ENCODE peak calls at places on chromosome 14, in five cellular contexts. E, X, I, G and Q are unnamed samples.
A peak's percentile ranks its signal among the peaks of the same experiment; 100 is the strongest.

GRCh38 chr14:76867536-76868452 is 41.6 kb downstream of the LRRC74A start:
- DNase-seq in G (no peak), E (peak; percentile 29), I (peak; percentile 76), X (no peak), Q (no peak)

GRCh38 chr14:30585204-30585603 is 26.2 kb downstream of the G2E3 start:
- DNase-seq in E (no peak), G (no peak), I (no peak), X (no peak), Q (no peak)

GRCh38 chr14:65639216-65639615 is 226.7 kb downstream of the FUT8 start:
- DNase-seq in E (no peak), X (no peak), I (no peak), G (no peak), Q (no peak)

GRCh38 chr14:100775831-100776591 is 49.3 kb downstream of the DLK1 start:
- DNase-seq in I (no peak), E (no peak), X (peak; percentile 58), G (no peak), Q (no peak)

GRCh38 chr14:92108345-92109254 is 2.2 kb upstream of the ATXN3 start:
- DNase-seq in E (no peak), G (peak; percentile 71), I (no peak), X (no peak), Q (no peak)

GRCh38 chr14:68978550-68978911 is 571 bp downstream of the ACTN1 start:
- DNase-seq in X (peak; percentile 62), E (no peak), G (no peak), I (peak; percentile 90), Q (no peak)

GRCh38 chr14:97215263-97215969 is 418.2 kb downstream of the VRK1 start:
- DNase-seq in G (no peak), X (no peak), I (no peak), E (no peak), Q (no peak)

GRCh38 chr14:58299665-58300202 is 1.4 kb downstream of the ARID4A start:
- DNase-seq in I (no peak), E (no peak), X (no peak), G (peak; percentile 33), Q (peak; percentile 53)

GRCh38 chr14:32366256-32366655 is 37.2 kb downstream of the AKAP6 start:
- DNase-seq in X (peak; percentile 31), E (no peak), G (no peak), I (peak; percentile 47), Q (no peak)

GRCh38 chr14:65872536-65872935 is 460.0 kb downstream of the FUT8 start:
- DNase-seq in G (no peak), E (no peak), I (no peak), X (no peak), Q (no peak)

GRCh38 chr14:53953828-53954550 is 2.6 kb downstream of the BMP4 start:
- DNase-seq in I (peak; percentile 82), E (no peak), X (peak; percentile 54), G (no peak), Q (peak; percentile 56)

GRCh38 chr14:60922050-60922449 is 58.8 kb downstream of the TRMT5 start:
- DNase-seq in E (no peak), X (peak; percentile 55), G (no peak), I (no peak), Q (no peak)
- H3K27ac ChIP-seq in E (no peak overlapping the region), X (no peak overlapping the region), G (no peak overlapping the region), I (no peak overlapping the region), Q (no peak overlapping the region)

GRCh38 chr14:106642090-106642489 is 1115.7 kb downstream of the TMEM121 start:
- DNase-seq in I (no peak), E (no peak), G (no peak), X (no peak), Q (no peak)
- H3K9me3 ChIP-seq in I (no peaks in the 10 kb centered on the region), E (no peaks in the 10 kb centered on the region), G (no peaks in the 10 kb centered on the region), X (no peaks in the 10 kb centered on the region), Q (no peaks in the 10 kb centered on the region)

GRCh38 chr14:24398943-24399801 is at the start of gene NYNRIN:
- DNase-seq in X (no peak), E (peak; percentile 6), I (peak; percentile 88), G (no peak), Q (peak; percentile 18)
- H3K27ac ChIP-seq in X (no peak within 1 kb of the TSS), E (no peak within 1 kb of the TSS), I (peak within 1 kb of the TSS; percentile 68), G (no peak within 1 kb of the TSS), Q (peak within 1 kb of the TSS; percentile 53)

DNA sequence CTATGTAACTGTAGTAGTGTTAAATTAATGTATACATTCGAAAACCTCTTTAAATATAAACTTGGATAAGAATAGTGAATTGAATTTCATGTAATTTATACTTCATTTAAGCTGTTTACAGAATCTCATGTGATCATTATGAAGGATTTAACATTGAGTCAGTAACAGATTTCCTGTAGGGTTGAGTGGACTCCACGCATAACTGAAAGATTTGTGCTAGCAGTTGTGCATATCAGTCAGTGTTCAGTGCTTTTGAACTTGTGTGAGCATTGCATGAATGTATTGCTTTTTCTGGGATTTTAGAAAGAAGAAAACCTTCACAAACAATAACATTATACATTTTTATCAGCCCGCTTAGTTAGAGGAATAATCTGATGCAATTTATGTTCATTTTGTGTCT is 1435.3 kb downstream of the LRFN5 start:
- DNase-seq in G (no peak), X (no peak), I (no peak), E (no peak), Q (no peak)
- H3K9me3 ChIP-seq in G (no peaks in the 10 kb centered on the region), X (no peaks in the 10 kb centered on the region), I (no peaks in the 10 kb centered on the region), E (no peaks in the 10 kb centered on the region), Q (no peaks in the 10 kb centered on the region)

DNA sequence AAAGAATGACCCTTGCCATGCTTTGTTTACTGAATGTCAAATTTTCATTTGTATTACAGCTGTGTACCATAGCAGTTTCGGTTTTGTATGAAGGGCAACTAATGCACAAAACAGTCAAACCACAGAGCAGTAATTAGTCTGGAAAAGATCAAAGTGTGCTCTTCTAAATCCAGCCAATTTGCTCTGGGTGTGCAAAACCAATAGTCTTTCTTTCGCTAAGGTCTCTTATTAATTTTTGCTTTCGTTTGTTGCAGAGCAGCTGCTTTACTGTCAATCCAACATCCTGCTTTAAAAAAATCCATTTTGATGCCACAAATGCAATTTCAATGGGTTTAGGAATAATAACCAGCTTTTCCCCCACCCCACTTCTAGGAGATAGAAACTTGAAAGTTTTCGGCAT is 114.2 kb downstream of the BRMS1L start:
- DNase-seq in I (no peak), G (no peak), X (peak; percentile 6), E (no peak), Q (no peak)
- H3K27ac ChIP-seq in I (no peak overlapping the region), G (no peak overlapping the region), X (no peak overlapping the region), E (no peak overlapping the region), Q (no peak overlapping the region)

DNA sequence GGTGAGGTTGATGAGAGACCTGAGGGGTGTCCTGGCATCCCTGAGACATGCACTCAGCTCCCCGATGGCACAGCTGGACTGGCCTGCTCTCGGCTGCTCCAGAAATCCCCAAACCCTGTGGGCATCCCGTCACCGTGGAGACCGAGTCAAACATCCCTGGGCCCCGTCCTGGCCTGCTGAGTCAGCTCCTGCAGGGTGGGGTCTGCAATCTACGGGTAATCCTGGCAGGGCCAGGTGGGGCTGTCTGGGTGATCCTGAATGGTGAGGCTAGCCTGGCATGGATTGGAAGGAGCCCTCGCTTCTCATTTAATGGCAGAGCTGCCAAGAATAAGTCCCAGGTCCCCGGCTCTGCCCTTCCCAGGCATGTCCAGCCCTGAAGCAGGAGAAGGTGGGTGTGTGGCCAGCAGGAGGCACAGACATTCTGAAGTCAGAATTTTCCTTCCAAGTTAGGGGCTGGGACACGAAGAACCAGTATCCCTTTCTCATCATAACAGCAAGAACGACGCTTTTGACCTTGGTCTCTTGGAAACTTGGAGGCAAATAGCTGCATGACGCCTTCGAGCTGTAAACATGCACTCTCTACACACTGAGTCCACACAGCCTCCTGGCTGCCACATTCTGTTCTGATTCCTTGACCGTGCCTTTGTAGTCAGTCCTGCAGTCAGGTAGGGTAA is 17.7 kb upstream of the SERPINA4 start:
- DNase-seq in X (no peak), I (no peak), G (no peak), E (no peak), Q (no peak)
- H3K9me3 ChIP-seq in X (no peaks in the 10 kb centered on the region), I (peaks cover 3% of the 10 kb centered on the region), G (no peaks in the 10 kb centered on the region), E (no peaks in the 10 kb centered on the region), Q (no peaks in the 10 kb centered on the region)

DNA sequence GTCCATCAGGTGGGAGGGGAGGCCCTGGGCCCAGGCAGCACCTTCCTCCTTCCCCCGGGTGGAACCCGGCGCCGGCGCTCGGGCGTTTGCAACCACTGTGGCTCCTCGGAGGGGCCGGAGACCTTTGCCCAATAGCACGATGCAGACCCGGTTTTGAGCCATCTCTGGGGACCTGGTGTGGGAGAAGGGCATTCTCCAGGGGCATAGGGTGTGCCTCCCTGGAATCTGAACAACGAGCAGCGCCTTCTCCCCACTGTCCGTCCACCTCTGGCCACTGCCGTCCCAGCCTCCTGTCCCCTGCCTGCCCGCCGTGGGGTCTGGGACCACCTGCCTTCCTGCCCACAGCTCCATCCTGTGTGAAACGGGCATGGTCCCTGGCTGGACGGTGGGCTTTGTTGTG is 12.5 kb downstream of the ZFYVE21 start:
- DNase-seq in X (no peak), G (no peak), E (no peak), I (no peak), Q (no peak)
- H3K27ac ChIP-seq in X (no peak overlapping the region), G (no peak overlapping the region), E (no peak overlapping the region), I (no peak overlapping the region), Q (no peak overlapping the region)

DNA sequence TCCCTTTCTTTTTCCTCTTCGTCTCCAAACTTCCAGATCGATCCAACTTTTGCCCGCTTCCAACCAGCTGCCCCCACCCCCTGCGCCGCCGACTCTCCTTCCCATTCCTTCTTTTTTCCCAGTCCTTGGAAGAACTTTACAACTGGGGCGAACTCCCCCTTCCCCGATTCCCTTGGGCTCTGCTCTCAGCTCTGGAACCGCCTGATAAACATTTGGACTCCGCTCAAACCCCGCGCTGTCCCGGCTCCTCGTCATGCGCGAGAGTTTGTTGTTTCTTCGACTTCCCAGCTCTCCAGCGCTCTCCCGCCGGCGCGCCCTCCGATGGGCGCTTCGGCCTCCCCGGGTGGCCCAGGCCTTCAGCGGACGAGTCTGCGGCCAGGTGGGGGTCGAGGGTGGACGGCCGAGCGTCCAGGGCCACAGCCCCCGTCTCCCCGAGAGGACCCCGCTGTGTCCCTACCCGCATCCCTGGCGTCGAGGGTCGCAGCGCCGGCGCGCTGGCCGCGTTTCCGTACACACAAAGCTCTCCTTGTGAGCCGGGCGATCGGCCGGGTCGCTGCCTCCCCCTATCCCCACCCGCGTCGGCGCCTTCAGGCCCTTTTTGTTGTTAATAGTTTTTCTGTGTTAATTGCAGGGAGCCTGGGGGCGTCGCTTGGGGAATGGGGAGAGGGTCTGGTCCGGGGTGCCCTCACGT is 819 bp downstream of the MMP14 start:
- DNase-seq in X (peak; percentile 46), G (no peak), E (no peak), I (peak; percentile 91), Q (peak; percentile 76)
- H3K9me3 ChIP-seq in X (no peaks in the 10 kb centered on the region), G (no peaks in the 10 kb centered on the region), E (no peaks in the 10 kb centered on the region), I (no peaks in the 10 kb centered on the region), Q (no peaks in the 10 kb centered on the region)

DNA sequence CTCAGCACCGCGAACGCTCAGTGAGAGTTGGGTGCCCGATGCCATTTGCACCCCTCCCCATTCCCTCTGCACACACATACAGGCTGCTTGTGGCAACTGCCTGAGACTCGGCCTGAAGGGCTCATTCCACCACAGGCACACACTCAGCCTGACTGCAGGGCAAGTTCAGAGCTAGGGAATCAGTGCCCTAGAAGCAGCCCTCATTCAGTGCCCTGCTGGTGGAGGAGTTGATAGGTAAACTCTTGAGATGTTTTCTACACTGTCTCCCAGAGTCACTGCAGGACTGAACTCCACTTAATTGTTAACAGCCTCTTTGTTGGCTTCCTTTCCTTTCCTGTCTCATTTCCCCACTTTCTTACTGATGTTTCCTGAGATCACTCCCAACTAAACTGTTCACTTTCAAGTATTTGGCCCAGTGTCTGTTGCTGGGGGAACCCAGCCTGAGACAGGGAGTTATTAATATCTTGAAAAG is 16.9 kb downstream of the PPP1R36 start:
- DNase-seq in I (peak; percentile 54), E (no peak), X (no peak), G (no peak), Q (no peak)
- H3K27ac ChIP-seq in I (no peak overlapping the region), E (no peak overlapping the region), X (no peak overlapping the region), G (no peak overlapping the region), Q (no peak overlapping the region)